ENCODE peak calls at places on chromosomes 4 and X, in six cellular contexts. M is fibroblast of lung, O is mammary epithelial cell, L is tibial artery, A is ovary, G is IMR-90. K is an unnamed sample.
A peak's percentile ranks its signal among the peaks of the same experiment; 100 is the strongest.

GRCh38 chr4:80362578-80363181 is 27.1 kb downstream of the CFAP299 start:
- DNase-seq in O (peak; percentile 23), G (peak; percentile 51), M (peak; percentile 58), A (no peak), L (no peak), K (no peak)

GRCh38 chr4:121096629-121097028 is 24.3 kb upstream of the NDNF start:
- DNase-seq in G (peak; percentile 52), A (no peak), M (peak; percentile 72), L (no peak), O (peak; percentile 7), K (no peak)

GRCh38 chr4:25440478-25441030 is 63.5 kb downstream of the ANAPC4 start:
- DNase-seq in A (peak; percentile 86), L (peak; percentile 57), G (no peak), O (no peak), M (peak; percentile 25), K (no peak)

GRCh38 chr4:111066887-111067286 is 444.0 kb upstream of the PITX2 start:
- DNase-seq in A (no peak), O (peak; percentile 3), M (no peak), L (no peak), G (peak; percentile 39), K (no peak)

GRCh38 chr4:164753873-164754488 is at the start of gene SMIM31:
- DNase-seq in A (no peak), G (no peak), O (no peak), M (no peak), L (no peak), K (peak; percentile 6)

GRCh38 chr4:5912614-5913019 is 19.7 kb upstream of the CRMP1 start:
- DNase-seq in M (no peak), L (peak; percentile 6), G (no peak), O (peak; percentile 76), A (no peak), K (peak; percentile 33)

GRCh38 chr4:54217642-54218486 is 11.2 kb upstream of the PDGFRA start:
- DNase-seq in M (peak; percentile 96), A (peak; percentile 83), O (peak; percentile 82), L (peak; percentile 81), G (peak; percentile 83), K (no peak)

GRCh38 chrX:50971390-50971789 is 60.9 kb downstream of the BMP15 start:
- DNase-seq in G (no peak), O (peak; percentile 76), M (peak; percentile 0), L (no peak), A (no peak), K (peak; percentile 16)

GRCh38 chr4:165190591-165191212 is 16.7 kb upstream of the KLHL2 start:
- DNase-seq in O (no peak), L (no peak), G (no peak), M (no peak), A (no peak), K (no peak)

GRCh38 chr4:102163404-102164140 is 181.7 kb downstream of the SLC39A8 start:
- DNase-seq in L (no peak), M (no peak), G (no peak), O (no peak), A (no peak), K (no peak)

GRCh38 chr4:147955827-147956565 is 224.1 kb downstream of the ARHGAP10 start:
- DNase-seq in M (no peak), G (no peak), A (no peak), L (no peak), O (no peak), K (no peak)
- H3K27ac ChIP-seq in M (no peak overlapping the region), G (no peak overlapping the region), A (no peak overlapping the region), L (peak overlapping the region; percentile 17), O (no peak overlapping the region), K (no peak overlapping the region)

GRCh38 chrX:136196691-136197155 is 49.4 kb downstream of the FHL1 start:
- DNase-seq in A (no peak), M (no peak), G (no peak), L (no peak), O (no peak), K (no peak)

GRCh38 chrX:136198010-136198409 is 50.7 kb downstream of the FHL1 start:
- DNase-seq in L (no peak), A (no peak), G (no peak), M (no peak), O (no peak), K (no peak)

GRCh38 chrX:136199365-136199764 is 51.8 kb downstream of the MAP7D3 start:
- DNase-seq in M (peak; percentile 56), G (peak; percentile 69), A (no peak), O (peak; percentile 24), L (no peak), K (no peak)

GRCh38 chrX:136200466-136200865 is 50.7 kb downstream of the MAP7D3 start:
- DNase-seq in O (peak; percentile 11), M (peak; percentile 59), L (no peak), G (peak; percentile 58), A (no peak), K (no peak)

DNA sequence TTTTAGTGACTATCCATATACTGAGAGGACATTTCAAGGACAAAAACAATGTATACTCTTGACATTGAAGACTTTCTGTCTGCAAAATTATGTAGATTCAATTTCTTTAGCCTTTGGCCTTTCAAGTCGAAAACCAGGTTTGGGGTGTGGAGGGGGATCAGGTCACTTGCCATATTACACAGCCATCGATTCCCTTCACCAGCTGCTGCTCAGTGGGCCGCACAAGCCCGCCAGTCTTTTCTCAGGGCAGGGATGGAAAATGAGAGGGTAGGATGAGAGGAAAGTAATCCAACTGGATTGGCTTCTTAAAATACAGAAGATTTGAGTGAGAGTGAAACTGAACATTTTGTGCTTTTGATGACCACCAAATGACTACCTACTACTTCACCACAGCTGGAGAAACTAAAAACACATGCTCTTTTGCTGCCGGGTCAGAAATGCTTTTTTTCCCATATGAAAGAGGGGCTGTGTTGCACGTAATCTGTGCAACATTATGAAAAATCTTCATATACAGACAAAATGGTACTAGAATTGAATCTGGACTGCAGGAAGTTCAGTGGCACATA is 51.4 kb downstream of the FHL1 start:
- DNase-seq in O (no peak), G (no peak), L (no peak), A (no peak), M (no peak), K (no peak)
- H3K27ac ChIP-seq in O (no peak overlapping the region), G (no peak overlapping the region), L (peak overlapping the region; percentile 81), A (no peak overlapping the region), M (peak overlapping the region; percentile 29), K (peak overlapping the region; percentile 13)

GRCh38 chrX:119398587-119398973 is 556 bp upstream of the SLC25A43 start:
- DNase-seq in A (no peak), L (no peak), M (peak; percentile 11), G (no peak), O (no peak), K (no peak)
- H3K27ac ChIP-seq in A (peak overlapping the region; percentile 89), L (peak overlapping the region; percentile 88), M (peak overlapping the region; percentile 54), G (peak overlapping the region; percentile 71), O (no peak overlapping the region), K (peak overlapping the region; percentile 53)

GRCh38 chrX:129511689-129512088 is 11.6 kb downstream of the SMARCA1 start:
- DNase-seq in O (no peak), M (no peak), L (no peak), G (no peak), A (no peak), K (no peak)
- H3K27ac ChIP-seq in O (no peak overlapping the region), M (no peak overlapping the region), L (no peak overlapping the region), G (no peak overlapping the region), A (no peak overlapping the region), K (no peak overlapping the region)

GRCh38 chr4:19944806-19945205 is 306.9 kb upstream of the SLIT2 start:
- DNase-seq in M (no peak), L (no peak), O (no peak), G (no peak), A (no peak), K (no peak)
- H3K27ac ChIP-seq in M (no peak overlapping the region), L (no peak overlapping the region), O (no peak overlapping the region), G (no peak overlapping the region), A (no peak overlapping the region), K (no peak overlapping the region)

GRCh38 chr4:132955146-132955545 is 193.9 kb upstream of the PCDH10 start:
- DNase-seq in A (no peak), M (no peak), O (no peak), G (no peak), L (no peak), K (no peak)

GRCh38 chr4:132958457-132959263 is 190.4 kb upstream of the PCDH10 start:
- DNase-seq in G (no peak), L (no peak), A (no peak), O (no peak), M (no peak), K (no peak)

DNA sequence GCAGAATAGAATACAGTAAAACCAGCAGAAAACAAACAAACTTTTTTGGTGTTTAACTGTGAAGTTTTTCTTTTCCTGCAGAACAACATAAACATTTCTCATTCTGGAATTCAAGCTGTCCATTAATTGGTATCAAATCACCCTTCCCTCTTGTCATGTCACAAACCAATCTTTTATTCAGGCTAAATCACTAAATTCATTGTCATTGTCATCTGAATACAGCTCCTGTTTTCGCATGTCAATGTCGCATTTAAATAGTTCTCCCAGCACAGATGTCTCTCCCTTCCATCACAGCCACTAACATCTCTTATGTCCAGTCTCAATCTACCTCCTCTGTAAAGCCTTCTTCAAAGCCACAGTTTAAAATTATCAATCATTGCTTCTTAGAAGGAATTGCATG is 192.1 kb upstream of the PCDH10 start:
- DNase-seq in M (no peak), G (no peak), L (no peak), A (no peak), O (no peak), K (no peak)
- H3K27ac ChIP-seq in M (no peak overlapping the region), G (no peak overlapping the region), L (no peak overlapping the region), A (no peak overlapping the region), O (no peak overlapping the region), K (no peak overlapping the region)

GRCh38 chrX:20263474-20263873 is 3.2 kb downstream of the RPS6KA3 start:
- DNase-seq in O (peak; percentile 32), L (no peak), A (no peak), M (peak; percentile 47), G (peak; percentile 61), K (no peak)
- H3K27ac ChIP-seq in O (no peak overlapping the region), L (no peak overlapping the region), A (no peak overlapping the region), M (no peak overlapping the region), G (no peak overlapping the region), K (peak overlapping the region; percentile 79)

GRCh38 chr4:3532714-3533336 is 603 bp upstream of the LRPAP1 start:
- DNase-seq in G (no peak), M (no peak), A (no peak), L (peak; percentile 64), O (no peak), K (no peak)

GRCh38 chr4:3531887-3532713 is at the start of gene LRPAP1:
- DNase-seq in L (peak; percentile 93), G (peak; percentile 82), A (peak; percentile 91), O (peak; percentile 79), M (peak; percentile 87), K (peak; percentile 27)

GRCh38 chr4:3530051-3530450 is 2.2 kb downstream of the LRPAP1 start:
- DNase-seq in A (no peak), G (no peak), O (no peak), M (no peak), L (peak; percentile 56), K (no peak)

GRCh38 chr4:3530663-3531254 is 1.5 kb downstream of the LRPAP1 start:
- DNase-seq in A (no peak), O (no peak), M (no peak), L (peak; percentile 68), G (no peak), K (no peak)

GRCh38 chr4:3531306-3531886 is 826 bp downstream of the LRPAP1 start:
- DNase-seq in A (no peak), G (no peak), O (peak; percentile 52), L (peak; percentile 59), M (peak; percentile 3), K (no peak)
- H3K27ac ChIP-seq in A (no peak overlapping the region), G (peak overlapping the region; percentile 20), O (no peak overlapping the region), L (peak overlapping the region; percentile 79), M (no peak overlapping the region), K (no peak overlapping the region)

K was measured in epithelial cell of prostate.